ENCODE peak calls at places on chromosome 14, in seven cellular contexts. B is adipocyte, U is Panc1, N is NT2/D1, J is heart left ventricle, X is IMR-90, P is fibroblast of lung. A is an unnamed sample.

GRCh38 chr14:104819361-104819771 is 18.5 kb downstream of the ZBTB42 start:
- DNase-seq in J (no peak), X (no peak), B (no peak), P (no peak), U (no peak), N (no peak), A (no peak)

GRCh38 chr14:99245541-99246511 is 26.2 kb downstream of the BCL11B start:
- DNase-seq in J (no peak), X (no peak), N (peak; percentile 61), U (no peak), P (no peak), B (no peak), A (no peak)

GRCh38 chr14:30354439-30354838 is 204.5 kb upstream of the G2E3 start:
- DNase-seq in B (no peak), P (no peak), U (no peak), J (no peak), X (no peak), N (no peak), A (no peak)

GRCh38 chr14:68807148-68807600 is 14.3 kb upstream of the ZFP36L1 start:
- DNase-seq in B (peak; percentile 87), J (peak; percentile 73), N (no peak), U (no peak), X (peak; percentile 94), P (peak; percentile 83), A (no peak)

GRCh38 chr14:51458563-51458955 is 193.2 kb upstream of the FRMD6 start:
- DNase-seq in B (no peak), J (no peak), P (peak; percentile 98), N (no peak), X (peak; percentile 99), U (peak; percentile 30), A (no peak)

GRCh38 chr14:104202259-104203070 is 64.1 kb downstream of the KIF26A start:
- DNase-seq in N (no peak), P (no peak), J (no peak), B (no peak), X (no peak), U (no peak), A (no peak)

GRCh38 chr14:55129086-55129427 is at the start of gene LGALS3:
- DNase-seq in J (peak; percentile 91), P (peak; percentile 69), U (no peak), X (peak; percentile 51), N (no peak), B (peak; percentile 92), A (peak; percentile 37)

GRCh38 chr14:71328183-71328582 is 420.9 kb downstream of the PCNX1 start:
- DNase-seq in B (no peak), X (no peak), P (peak; percentile 43), J (no peak), U (no peak), N (no peak), A (no peak)

GRCh38 chr14:69989622-69990021 is 110.4 kb downstream of the SMOC1 start:
- DNase-seq in N (no peak), P (no peak), B (no peak), U (no peak), J (no peak), X (no peak), A (no peak)

GRCh38 chr14:46344327-46344937 is 307.1 kb downstream of the RPL10L start:
- DNase-seq in J (no peak), X (no peak), U (peak; percentile 13), N (peak; percentile 13), B (no peak), P (peak; percentile 10), A (no peak)

GRCh38 chr14:77369280-77369679 is 7.6 kb downstream of the TMED8 start:
- DNase-seq in J (no peak), N (no peak), B (no peak), X (no peak), U (no peak), P (no peak), A (no peak)

GRCh38 chr14:68346540-68347232 is 446.2 kb downstream of the ZFP36L1 start:
- DNase-seq in X (no peak), P (no peak), U (no peak), B (no peak), N (no peak), J (no peak), A (no peak)

GRCh38 chr14:103136076-103136340 is 12.7 kb downstream of the TNFAIP2 start:
- DNase-seq in J (no peak), X (no peak), B (no peak), U (no peak), N (no peak), P (no peak), A (no peak)

GRCh38 chr14:99058542-99058941 is 213.5 kb downstream of the BCL11B start:
- DNase-seq in U (no peak), B (no peak), P (no peak), X (no peak), N (no peak), J (no peak), A (no peak)

GRCh38 chr14:50957296-50957695 is 13.0 kb upstream of the PYGL start:
- DNase-seq in N (no peak), B (peak; percentile 7), U (no peak), P (peak; percentile 52), J (no peak), X (peak; percentile 48), A (no peak)

GRCh38 chr14:70780396-70781075 is 28.8 kb downstream of the MAP3K9 start:
- DNase-seq in U (no peak), J (peak; percentile 35), N (no peak), P (no peak), X (no peak), B (no peak), A (no peak)

GRCh38 chr14:91368681-91369416 is 48.8 kb downstream of the CCDC88C start:
- DNase-seq in P (no peak), B (no peak), N (no peak), J (no peak), U (no peak), X (no peak), A (no peak)

GRCh38 chr14:54567224-54567633 is 301 bp downstream of the SAMD4A start:
- DNase-seq in P (peak; percentile 43), N (no peak), J (peak; percentile 41), U (no peak), B (no peak), X (no peak), A (peak; percentile 34)

GRCh38 chr14:43116341-43116740 is 1390.7 kb downstream of the FSCB start:
- DNase-seq in U (no peak), P (no peak), X (no peak), B (no peak), J (no peak), N (no peak), A (no peak)

GRCh38 chr14:98623806-98624430 is 648.1 kb downstream of the BCL11B start:
- DNase-seq in N (no peak), P (peak; percentile 33), U (no peak), X (no peak), B (no peak), J (no peak), A (no peak)

GRCh38 chr14:70993931-70994330 is 86.7 kb downstream of the PCNX1 start:
- DNase-seq in U (no peak), X (no peak), B (no peak), N (no peak), J (no peak), P (no peak), A (no peak)

GRCh38 chr14:68549057-68549421 is 243.8 kb downstream of the ZFP36L1 start:
- DNase-seq in B (peak; percentile 79), P (peak; percentile 88), U (no peak), J (no peak), X (peak; percentile 72), N (no peak), A (peak; percentile 94)

GRCh38 chr14:24458736-24459135 is 16.2 kb upstream of the SDR39U1 start:
- DNase-seq in U (no peak), N (no peak), P (no peak), B (no peak), J (no peak), X (no peak), A (no peak)

GRCh38 chr14:42174357-42174756 is 567.7 kb downstream of the LRFN5 start:
- DNase-seq in B (no peak), N (no peak), J (no peak), P (no peak), U (no peak), X (no peak), A (no peak)

GRCh38 chr14:101547961-101548669 is 13.2 kb upstream of the DIO3 start:
- DNase-seq in B (no peak), P (no peak), J (no peak), N (no peak), X (no peak), U (no peak), A (no peak)
- H3K27me3 ChIP-seq in B (peaks cover 35% of the 10 kb centered on the region), P (no peaks in the 10 kb centered on the region), J (no peaks in the 10 kb centered on the region), N (no peaks in the 10 kb centered on the region), X (peaks cover 4% of the 10 kb centered on the region), U (no peaks in the 10 kb centered on the region), A (no peaks in the 10 kb centered on the region)

GRCh38 chr14:92884410-92884809 is 38.5 kb upstream of the CHGA start:
- DNase-seq in J (no peak), X (no peak), U (no peak), P (no peak), B (no peak), N (no peak), A (no peak)
- H3K27me3 ChIP-seq in J (peaks cover 7% of the 10 kb centered on the region), X (peaks cover 14% of the 10 kb centered on the region), U (no peaks in the 10 kb centered on the region), P (peaks cover 4% of the 10 kb centered on the region), B (peaks cover 63% of the 10 kb centered on the region), N (peaks cover 4% of the 10 kb centered on the region), A (peaks cover 52% of the 10 kb centered on the region)

GRCh38 chr14:23299558-23299957 is 3.1 kb downstream of the PPP1R3E start:
- DNase-seq in N (no peak), B (peak; percentile 80), J (no peak), U (no peak), P (peak; percentile 54), X (peak; percentile 70), A (peak; percentile 55)
- H3K27me3 ChIP-seq in N (peaks cover 75% of the 10 kb centered on the region), B (no peaks in the 10 kb centered on the region), J (no peaks in the 10 kb centered on the region), U (no peaks in the 10 kb centered on the region), P (no peaks in the 10 kb centered on the region), X (no peaks in the 10 kb centered on the region), A (no peaks in the 10 kb centered on the region)

DNA sequence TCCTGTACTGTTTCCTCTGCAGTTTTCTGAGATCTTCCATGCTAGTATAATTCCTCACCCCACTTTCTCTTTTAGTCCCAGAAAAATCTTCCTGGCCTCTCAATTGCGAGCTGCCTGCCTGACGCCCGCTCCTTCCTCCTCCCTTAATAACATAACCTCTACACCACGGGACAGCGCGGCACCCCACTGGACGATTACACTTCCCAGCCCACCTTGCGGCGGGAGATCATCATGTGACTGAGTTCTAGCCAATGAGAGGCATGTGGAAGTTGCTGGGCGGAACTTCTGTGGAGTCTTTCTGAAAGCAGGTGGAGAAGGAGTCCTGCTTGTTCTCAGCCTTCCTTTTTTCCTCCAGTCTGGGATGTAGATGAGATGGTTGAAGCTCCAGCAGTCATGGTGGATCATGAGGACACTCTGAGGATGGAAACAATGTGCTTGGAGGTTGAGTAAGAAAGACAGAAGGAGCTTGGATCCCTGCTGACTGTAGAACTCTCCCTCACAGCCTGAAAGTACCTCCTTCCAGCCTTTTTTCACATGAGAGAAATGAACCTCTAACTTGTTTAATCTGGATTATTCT is 133.6 kb upstream of the VRK1 start:
- DNase-seq in U (no peak), P (no peak), B (no peak), X (no peak), J (no peak), N (no peak), A (no peak)
- H3K27me3 ChIP-seq in U (peaks cover 5% of the 10 kb centered on the region), P (no peaks in the 10 kb centered on the region), B (peaks cover 45% of the 10 kb centered on the region), X (peaks cover 2% of the 10 kb centered on the region), J (peaks cover 15% of the 10 kb centered on the region), N (no peaks in the 10 kb centered on the region), A (peaks cover 52% of the 10 kb centered on the region)

GRCh38 chr14:59634617-59635016 is 58.0 kb upstream of the CCDC175 start:
- DNase-seq in U (no peak), B (no peak), J (no peak), X (no peak), N (no peak), P (no peak), A (no peak)
- H3K27me3 ChIP-seq in U (peaks cover 7% of the 10 kb centered on the region), B (peaks cover 12% of the 10 kb centered on the region), J (peaks cover 22% of the 10 kb centered on the region), X (peaks cover 10% of the 10 kb centered on the region), N (peaks cover 14% of the 10 kb centered on the region), P (peaks cover 2% of the 10 kb centered on the region), A (peaks cover 40% of the 10 kb centered on the region)

A was measured in foreskin keratinocyte.